ENCODE peak calls at places on chromosomes 7 and 10, in six cellular contexts. One of them, this sample, is unnamed.

GRCh38 chr10:118031351-118032075 is 15.2 kb downstream of the RAB11FIP2 start:
- DNase-seq in progenitor cell of endocrine pancreas: no peak
- DNase-seq in DMS 273 treated with DMSO at 0.1 percent for 48 hours: no peak
- DNase-seq in Calu3: no peak
- DNase-seq in AML-193: no peak
- DNase-seq in H9: no peak
- DNase-seq in this sample: no peak

GRCh38 chr10:37314862-37315261 is 189.5 kb downstream of the ANKRD30A start:
- DNase-seq in progenitor cell of endocrine pancreas: no peak
- DNase-seq in DMS 273 treated with DMSO at 0.1 percent for 48 hours: no peak
- DNase-seq in Calu3: no peak
- DNase-seq in AML-193: no peak
- DNase-seq in H9: no peak
- DNase-seq in this sample: no peak

GRCh38 chr10:92689663-92690210 is at the start of gene HHEX:
- DNase-seq in progenitor cell of endocrine pancreas: no peak
- DNase-seq in DMS 273 treated with DMSO at 0.1 percent for 48 hours: no peak
- DNase-seq in Calu3: peak; percentile 76
- DNase-seq in AML-193: peak; percentile 59
- DNase-seq in H9: peak; percentile 52
- DNase-seq in this sample: peak; percentile 70

GRCh38 chr10:30705086-30705624 is 75.6 kb upstream of the LYZL2 start:
- DNase-seq in progenitor cell of endocrine pancreas: no peak
- DNase-seq in DMS 273 treated with DMSO at 0.1 percent for 48 hours: no peak
- DNase-seq in Calu3: no peak
- DNase-seq in AML-193: peak; percentile 35
- DNase-seq in H9: no peak
- DNase-seq in this sample: peak; percentile 15

GRCh38 chr10:106830466-106830865 is 334.0 kb downstream of the SORCS1 start:
- DNase-seq in progenitor cell of endocrine pancreas: no peak
- DNase-seq in DMS 273 treated with DMSO at 0.1 percent for 48 hours: no peak
- DNase-seq in Calu3: no peak
- DNase-seq in AML-193: no peak
- DNase-seq in H9: no peak
- DNase-seq in this sample: no peak

GRCh38 chr10:122051609-122052385 is 62.8 kb downstream of the TACC2 start:
- DNase-seq in progenitor cell of endocrine pancreas: no peak
- DNase-seq in DMS 273 treated with DMSO at 0.1 percent for 48 hours: no peak
- DNase-seq in Calu3: peak; percentile 60
- DNase-seq in AML-193: no peak
- DNase-seq in H9: peak; percentile 83
- DNase-seq in this sample: no peak

GRCh38 chr7:123823898-123824753 is 20.8 kb upstream of the HYAL4 start:
- DNase-seq in progenitor cell of endocrine pancreas: no peak
- DNase-seq in DMS 273 treated with DMSO at 0.1 percent for 48 hours: no peak
- DNase-seq in Calu3: no peak
- DNase-seq in AML-193: no peak
- DNase-seq in H9: no peak
- DNase-seq in this sample: no peak

GRCh38 chr7:22698762-22699161 is 28.2 kb upstream of the IL6 start:
- DNase-seq in progenitor cell of endocrine pancreas: no peak
- DNase-seq in DMS 273 treated with DMSO at 0.1 percent for 48 hours: no peak
- DNase-seq in Calu3: no peak
- DNase-seq in AML-193: no peak
- DNase-seq in H9: no peak
- DNase-seq in this sample: no peak

GRCh38 chr10:13659887-13660544 is 73.3 kb downstream of the PRPF18 start:
- DNase-seq in progenitor cell of endocrine pancreas: peak; percentile 51
- DNase-seq in DMS 273 treated with DMSO at 0.1 percent for 48 hours: peak; percentile 59
- DNase-seq in Calu3: peak; percentile 53
- DNase-seq in AML-193: peak; percentile 29
- DNase-seq in H9: no peak
- DNase-seq in this sample: peak; percentile 34

GRCh38 chr7:48011952-48012351 is 17.0 kb downstream of the SUN3 start:
- DNase-seq in progenitor cell of endocrine pancreas: no peak
- DNase-seq in DMS 273 treated with DMSO at 0.1 percent for 48 hours: no peak
- DNase-seq in Calu3: no peak
- DNase-seq in AML-193: no peak
- DNase-seq in H9: no peak
- DNase-seq in this sample: no peak

GRCh38 chr10:113341138-113341537 is 211.7 kb upstream of the HABP2 start:
- DNase-seq in progenitor cell of endocrine pancreas: no peak
- DNase-seq in DMS 273 treated with DMSO at 0.1 percent for 48 hours: no peak
- DNase-seq in Calu3: no peak
- DNase-seq in AML-193: no peak
- DNase-seq in H9: no peak
- DNase-seq in this sample: no peak